ENCODE peak calls at places on chromosomes 6 and 20, in four cellular contexts. I is K562, R is HCT116, E is transverse colon. M is an unnamed sample.
A peak's percentile ranks its signal among the peaks of the same experiment; 100 is the strongest.

GRCh38 chr20:63202811-63203526 is 13.0 kb downstream of the YTHDF1 start:
- DNase-seq in I (no peak), R (no peak), E (no peak), M (no peak)

GRCh38 chr6:19731286-19731685 is 105.9 kb upstream of the ID4 start:
- DNase-seq in R (peak; percentile 38), E (no peak), I (no peak), M (peak; percentile 27)

GRCh38 chr6:132391391-132392291 is 9.6 kb downstream of the MOXD1 start:
- DNase-seq in I (no peak), E (peak; percentile 20), R (no peak), M (peak; percentile 23)

GRCh38 chr20:48776306-48776705 is 51.5 kb downstream of the PREX1 start:
- DNase-seq in E (no peak), I (no peak), R (no peak), M (peak; percentile 26)

GRCh38 chr6:133130863-133131262 is 110.3 kb upstream of the EYA4 start:
- DNase-seq in E (no peak), I (no peak), R (peak; percentile 81), M (no peak)

GRCh38 chr6:1856381-1856780 is 246.7 kb downstream of the FOXC1 start:
- DNase-seq in I (no peak), R (no peak), E (peak; percentile 71), M (no peak)

GRCh38 chr6:154471609-154472362 is 38.7 kb downstream of the CNKSR3 start:
- DNase-seq in R (no peak), E (no peak), I (no peak), M (no peak)

GRCh38 chr6:145623231-145623630 is 112.1 kb downstream of the EPM2A start:
- DNase-seq in I (no peak), E (no peak), R (no peak), M (no peak)

GRCh38 chr6:97626586-97627441 is 343.8 kb upstream of the MMS22L start:
- DNase-seq in E (no peak), R (no peak), I (no peak), M (no peak)

GRCh38 chr6:160030103-160030502 is 61.2 kb downstream of the IGF2R start:
- DNase-seq in I (no peak), R (no peak), E (peak; percentile 71), M (peak; percentile 20)

GRCh38 chr6:18323935-18324707 is 59.8 kb upstream of the DEK start:
- DNase-seq in R (peak; percentile 35), E (no peak), I (peak; percentile 60), M (peak; percentile 19)

DNA sequence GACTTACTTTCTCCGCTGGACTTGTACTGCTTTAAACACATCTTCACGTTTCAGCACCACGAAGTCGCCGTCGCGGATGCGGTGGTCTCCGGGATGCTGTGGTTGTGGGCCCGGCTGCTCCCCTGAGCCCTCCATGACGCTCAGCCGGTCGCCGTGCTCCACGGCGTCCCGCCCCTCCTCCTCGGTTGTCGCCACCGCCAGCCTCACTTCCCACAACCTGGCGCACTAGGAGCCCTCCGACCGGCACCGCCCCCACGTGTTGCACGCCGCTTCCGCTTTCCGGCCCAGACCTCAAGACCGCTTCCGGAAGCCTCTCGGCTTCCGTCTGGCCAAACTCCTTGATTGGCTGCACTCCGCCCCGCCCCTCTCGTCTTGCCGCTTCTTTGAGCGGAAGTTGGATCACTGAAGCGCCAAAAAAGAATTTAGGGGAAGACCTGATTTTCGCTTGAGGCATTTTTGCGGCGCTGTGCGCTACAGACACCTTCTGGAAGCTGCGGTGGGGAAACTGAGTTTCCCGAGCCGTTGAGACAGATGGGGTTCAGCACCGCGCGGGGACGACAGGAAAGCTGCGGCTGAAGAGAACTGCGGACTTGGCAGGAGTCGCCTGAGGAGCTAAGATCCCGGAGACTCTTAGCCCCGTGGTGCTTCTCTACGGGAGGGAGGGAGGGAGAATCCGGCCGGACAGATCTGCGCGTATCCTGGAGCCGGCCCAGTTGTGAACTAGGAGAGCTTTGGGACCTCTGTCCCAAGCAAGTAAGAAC is at the start of the genes MCM8 and TRMT6:
- DNase-seq in R (peak; percentile 95), E (peak; percentile 97), I (peak; percentile 85), M (peak; percentile 81)
- TF ChIP-seq POLR2A in R (peak; percentile 50), E (peak; percentile 38), I (peak; percentile 84), M (peak; percentile 88)

DNA sequence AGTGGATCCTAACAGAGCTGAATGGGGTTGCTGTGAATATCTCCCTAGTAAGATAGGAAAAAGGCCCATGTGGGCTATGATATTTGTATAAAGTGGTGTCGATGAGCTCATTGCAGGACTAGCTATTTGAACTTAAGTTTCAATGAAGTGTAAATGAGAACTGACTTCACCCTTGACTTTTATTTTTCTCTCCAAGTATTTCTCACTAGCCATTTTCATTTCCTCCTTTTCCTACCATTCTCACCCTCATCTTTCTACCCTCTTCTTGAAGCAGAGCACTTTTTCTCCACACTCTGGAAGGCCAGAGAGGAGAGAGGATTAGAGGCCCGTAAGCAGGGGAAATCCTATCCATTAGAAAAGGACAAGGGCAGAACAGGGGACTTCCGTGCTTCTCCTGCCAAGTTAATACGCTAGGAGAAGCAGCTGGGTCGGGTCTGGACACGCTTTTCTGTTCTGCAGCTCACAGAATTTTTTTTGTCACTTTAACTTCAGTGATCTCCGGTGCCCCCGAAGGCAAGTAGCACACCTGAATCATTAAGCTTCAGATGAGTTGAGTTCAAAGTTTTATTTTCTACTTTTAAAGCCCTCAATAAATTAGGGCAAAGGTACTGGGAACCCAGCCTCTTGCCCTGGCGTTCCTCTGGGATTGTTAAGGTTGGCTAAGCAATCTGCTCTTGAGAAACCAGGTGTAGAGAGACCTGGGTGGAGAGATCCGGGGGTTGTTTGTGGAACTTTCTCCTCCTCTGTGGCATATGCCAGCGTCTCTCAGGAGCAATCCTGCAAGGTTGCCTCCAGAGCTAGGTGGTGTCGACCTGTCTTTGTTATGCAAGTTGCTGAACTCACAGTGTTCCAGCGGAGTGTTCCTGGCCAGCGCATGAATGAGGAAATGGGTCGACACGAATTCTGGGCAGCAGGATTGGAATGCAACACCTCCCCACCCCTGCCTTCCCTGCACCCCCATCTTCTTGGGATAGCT is 56.2 kb upstream of the ARID1B start:
- DNase-seq in I (no peak), R (no peak), E (peak; percentile 52), M (no peak)
- TF ChIP-seq POLR2A in I (no peak), R (no peak), E (peak; percentile 26), M (no peak)

DNA sequence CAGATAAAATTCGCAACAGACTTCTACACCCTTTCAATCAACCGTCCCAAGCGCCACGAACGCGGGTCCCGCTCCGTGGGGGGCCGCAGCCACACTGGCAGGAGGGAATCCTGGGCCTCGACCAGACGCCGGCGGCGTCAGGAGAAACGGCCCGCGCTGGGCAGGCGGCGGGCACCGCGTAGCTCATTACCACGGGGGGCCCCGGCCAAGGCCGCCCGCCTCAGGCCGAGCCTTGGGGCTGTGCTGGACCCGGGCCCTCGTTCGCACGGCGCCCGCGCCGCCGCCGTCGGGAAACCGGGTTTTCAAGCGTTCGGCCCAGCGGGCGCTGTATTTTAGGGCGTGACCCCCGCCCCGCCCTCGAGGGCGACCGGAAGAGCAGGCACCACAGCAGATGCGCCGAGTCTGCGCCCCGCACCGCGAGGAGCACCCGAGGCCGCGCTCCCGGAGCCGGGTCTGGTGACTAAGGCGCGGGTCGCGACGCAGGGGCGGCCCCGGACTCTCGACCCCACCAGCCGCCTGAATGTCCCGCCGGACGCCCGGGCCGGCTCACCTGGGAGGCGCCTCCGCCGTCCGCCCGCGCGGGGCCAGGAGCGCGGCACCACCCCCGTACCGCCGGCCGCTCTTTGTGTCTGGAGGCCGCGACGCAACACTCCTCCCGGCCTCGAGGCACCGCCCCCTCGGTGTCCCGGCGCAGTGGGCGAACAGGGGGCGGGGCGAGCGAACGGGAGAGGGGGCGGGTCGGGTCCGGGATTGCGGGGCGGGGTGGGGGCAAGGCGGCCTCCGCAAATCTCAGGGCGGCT is at the start of gene NINL:
- DNase-seq in R (no peak), E (peak; percentile 47), I (peak; percentile 53), M (peak; percentile 67)
- TF ChIP-seq POLR2A in R (peak; percentile 57), E (peak; percentile 30), I (no peak), M (peak; percentile 82)

GRCh38 chr6:42547407-42548329 is 16.2 kb upstream of the UBR2 start:
- DNase-seq in E (peak; percentile 89), R (peak; percentile 64), I (peak; percentile 93), M (peak; percentile 84)
- TF ChIP-seq POLR2A in E (no peak), R (no peak), I (no peak), M (no peak)

DNA sequence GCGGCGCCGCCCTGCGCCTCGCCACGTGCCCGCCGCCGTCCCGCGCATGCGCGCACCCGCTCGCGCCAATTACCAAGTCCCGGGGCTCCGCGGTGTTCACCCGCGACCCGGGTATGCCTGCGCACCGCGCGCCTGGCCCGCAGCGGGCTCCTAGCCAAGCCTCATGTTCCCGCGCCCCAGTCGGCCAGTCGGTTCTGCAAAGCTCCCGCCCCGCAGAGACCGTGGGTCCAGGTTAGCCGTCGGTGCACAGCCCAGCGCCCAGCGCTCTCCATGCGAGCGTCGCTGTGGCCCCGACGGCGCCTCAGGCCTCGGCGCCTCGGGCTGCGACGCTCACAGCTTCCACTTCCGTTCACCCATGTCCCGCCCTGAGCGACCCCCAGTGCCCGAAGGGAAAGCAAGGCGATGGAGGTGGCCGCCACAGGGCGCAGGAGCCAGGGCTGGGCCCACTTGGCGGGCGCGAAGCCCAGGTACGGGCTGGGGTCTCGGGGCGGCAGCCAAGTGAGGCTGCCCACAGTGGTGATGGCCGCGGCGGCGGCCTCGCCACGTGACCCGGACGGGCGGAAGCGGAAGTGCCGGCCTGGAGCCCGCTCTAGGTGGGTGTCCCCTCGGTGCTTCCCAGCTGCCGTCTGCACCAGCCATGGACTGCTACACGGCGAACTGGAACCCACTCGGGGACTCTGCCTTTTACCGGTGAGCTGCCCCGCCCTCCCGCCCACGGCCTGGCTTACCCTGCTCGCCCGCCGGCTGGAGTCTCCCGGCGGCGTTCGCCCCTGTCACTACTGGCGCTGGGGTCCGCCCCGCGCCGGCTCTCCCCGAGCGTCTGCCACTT is at the start of the genes PCED1A and VPS16:
- DNase-seq in R (peak; percentile 54), I (peak; percentile 93), E (peak; percentile 88), M (peak; percentile 99)
- TF ChIP-seq POLR2A in R (peak; percentile 63), I (peak; percentile 53), E (peak; percentile 72), M (peak; percentile 85)

GRCh38 chr6:87705070-87705691 is 3.1 kb upstream of the AKIRIN2 start:
- DNase-seq in I (no peak), E (no peak), R (no peak), M (no peak)
- TF ChIP-seq POLR2A in I (no peak), E (no peak), R (no peak), M (no peak)

GRCh38 chr6:142845624-142846458 is 99.1 kb downstream of the HIVEP2 start:
- DNase-seq in E (peak; percentile 90), I (no peak), R (peak; percentile 74), M (no peak)
- TF ChIP-seq POLR2A in E (peak; percentile 54), I (no peak), R (no peak), M (peak; percentile 8)

GRCh38 chr6:90695316-90695715 is 108.4 kb upstream of the MAP3K7 start:
- DNase-seq in I (no peak), R (no peak), E (no peak), M (no peak)
- TF ChIP-seq POLR2A in I (no peak), R (no peak), E (no peak), M (no peak)

DNA sequence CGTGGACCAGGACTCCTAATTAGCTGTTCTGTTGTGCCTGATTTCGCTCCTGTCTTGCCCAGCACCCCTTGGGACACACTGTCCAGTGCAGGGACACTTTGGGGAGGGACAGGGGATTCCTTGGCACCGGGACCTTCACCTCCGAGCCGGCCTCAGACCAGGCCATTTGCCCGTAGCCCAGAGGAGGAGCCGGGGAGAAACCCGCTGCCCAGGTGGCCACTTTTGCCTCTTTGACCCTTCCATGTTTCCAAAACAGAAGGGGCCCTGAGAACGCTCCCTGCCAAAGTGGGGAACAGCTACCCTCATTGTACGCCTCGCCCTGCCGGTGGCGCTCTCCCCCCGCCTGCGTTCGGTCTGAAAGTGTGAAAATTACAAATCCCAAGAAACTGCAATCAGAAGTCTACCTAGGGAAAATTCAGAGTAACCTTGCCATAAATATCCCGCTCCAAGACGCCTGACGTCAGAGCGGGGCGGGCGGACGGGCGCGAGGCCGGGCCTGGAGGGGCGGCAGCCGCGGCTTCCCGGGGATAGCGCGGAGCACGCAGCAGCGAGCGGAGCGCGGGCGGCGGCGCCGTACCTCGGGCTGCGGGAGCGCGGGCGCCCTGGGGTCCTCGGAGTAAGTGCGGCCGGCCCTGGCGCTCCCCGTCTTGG is at the start of gene DAAM2:
- DNase-seq in E (peak; percentile 50), R (no peak), I (no peak), M (no peak)
- TF ChIP-seq POLR2A in E (no peak), R (no peak), I (no peak), M (peak; percentile 12)

GRCh38 chr6:166627039-166627874 is at the start of gene RPS6KA2:
- DNase-seq in R (peak; percentile 97), I (peak; percentile 99), E (peak; percentile 100), M (peak; percentile 87)
- TF ChIP-seq POLR2A in R (peak; percentile 42), I (no peak), E (peak; percentile 80), M (peak; percentile 81)

M was measured in H54.